ENCODE peak calls at places on chromosome 9, in four cellular contexts. A, L, Q and B are unnamed samples.

GRCh38 chr9:108001219-108001618 is 511.6 kb upstream of the KLF4 start:
- DNase-seq in Q (no peak), A (no peak), L (no peak), B (no peak)

GRCh38 chr9:137748741-137749140 is 128.8 kb upstream of the CACNA1B start:
- DNase-seq in A (no peak), Q (no peak), L (no peak), B (no peak)

GRCh38 chr9:70677336-70677735 is 262.9 kb upstream of the KLF9 start:
- DNase-seq in Q (no peak), A (no peak), L (no peak), B (no peak)

GRCh38 chr9:97840521-97840920 is 12.5 kb upstream of the FOXE1 start:
- DNase-seq in L (no peak), Q (no peak), A (no peak), B (no peak)

GRCh38 chr9:130938652-130939404 is at the start of gene FIBCD1:
- DNase-seq in Q (peak), A (no peak), L (peak), B (peak)

GRCh38 chr9:96327694-96328352 is 25.8 kb upstream of the HSD17B3 start:
- DNase-seq in A (peak), Q (peak), L (peak), B (peak)

GRCh38 chr9:132410642-132411041 is 631 bp downstream of the CFAP77 start:
- DNase-seq in A (no peak), L (no peak), Q (no peak), B (no peak)

GRCh38 chr9:87065981-87066380 is 118.7 kb upstream of the GAS1 start:
- DNase-seq in L (no peak), A (no peak), Q (no peak), B (no peak)

GRCh38 chr9:114483499-114483898 is 21.8 kb downstream of the WHRN start:
- DNase-seq in L (no peak), A (no peak), Q (no peak), B (no peak)

GRCh38 chr9:38067892-38068615 is 973 bp downstream of the SHB start:
- DNase-seq in L (no peak), A (no peak), Q (no peak), B (no peak)

GRCh38 chr9:12719431-12719830 is 26.2 kb downstream of the TYRP1 start:
- DNase-seq in L (no peak), A (no peak), Q (no peak), B (no peak)

GRCh38 chr9:130962418-130963316 is 23.6 kb upstream of the FIBCD1 start:
- DNase-seq in Q (peak), L (no peak), A (no peak), B (no peak)

GRCh38 chr9:113675475-113675941 is 200.6 kb upstream of the ZNF618 start:
- DNase-seq in L (no peak), A (no peak), Q (peak), B (no peak)

GRCh38 chr9:93126151-93126781 is 7.8 kb downstream of the NINJ1 start:
- DNase-seq in L (no peak), Q (no peak), A (no peak), B (no peak)

GRCh38 chr9:86948153-86948929 is 1.0 kb upstream of the GAS1 start:
- DNase-seq in Q (peak), L (peak), A (peak), B (peak)

GRCh38 chr9:128724744-128725211 is 851 bp upstream of the ZDHHC12 start:
- DNase-seq in Q (peak), A (no peak), L (no peak), B (peak)

GRCh38 chr9:131585375-131585774 is 40.1 kb downstream of the PRRT1B start:
- DNase-seq in L (peak), A (no peak), Q (no peak), B (peak)

GRCh38 chr9:137157618-137158502 is 12.0 kb downstream of the LRRC26 start:
- DNase-seq in Q (no peak), A (no peak), L (no peak), B (peak)

GRCh38 chr9:87601175-87601574 is 103.5 kb downstream of the DAPK1 start:
- DNase-seq in Q (no peak), A (no peak), L (no peak), B (no peak)

GRCh38 chr9:68705636-68706578 is 867 bp downstream of the PIP5K1B start:
- DNase-seq in A (no peak), Q (no peak), L (no peak), B (peak)

GRCh38 chr9:129554649-129555048 is 66.3 kb downstream of the C9orf50 start:
- DNase-seq in L (no peak), Q (no peak), A (no peak), B (no peak)

GRCh38 chr9:88748566-88749238 is 213.7 kb downstream of the NXNL2 start:
- DNase-seq in Q (no peak), A (no peak), L (no peak), B (no peak)

GRCh38 chr9:98040212-98040611 is 16.3 kb upstream of the NANS start:
- DNase-seq in A (no peak), Q (no peak), L (no peak), B (no peak)

GRCh38 chr9:108996653-108997052 is 16.6 kb downstream of the CTNNAL1 start:
- DNase-seq in A (no peak), Q (no peak), L (no peak), B (no peak)

GRCh38 chr9:127366594-127366993 is 30.4 kb upstream of the SLC2A8 start:
- DNase-seq in A (no peak), L (no peak), Q (no peak), B (no peak)

GRCh38 chr9:130870491-130871381 is 25.9 kb downstream of the QRFP start:
- DNase-seq in A (no peak), L (no peak), Q (no peak), B (no peak)

GRCh38 chr9:125119643-125120286 is 23.6 kb downstream of the SCAI start:
- DNase-seq in L (no peak), A (no peak), Q (no peak), B (no peak)

GRCh38 chr9:137435980-137436760 is 5.0 kb downstream of the ENTPD8 start:
- DNase-seq in Q (peak), A (no peak), L (no peak), B (no peak)

GRCh38 chr9:137044502-137045177 is 1.3 kb downstream of the NPDC1 start:
- DNase-seq in A (no peak), Q (no peak), L (no peak), B (no peak)

GRCh38 chr9:113523421-113524141 is 60.1 kb downstream of the RGS3 start:
- DNase-seq in A (peak), L (no peak), Q (no peak), B (peak)

GRCh38 chr9:129331772-129332512 is 153.9 kb upstream of the IER5L start:
- DNase-seq in A (no peak), L (no peak), Q (no peak), B (no peak)

GRCh38 chr9:116275418-116276295 is 122.1 kb downstream of the PAPPA start:
- DNase-seq in A (no peak), Q (peak), L (no peak), B (no peak)

GRCh38 chr9:91837982-91838731 is 111.9 kb downstream of the ROR2 start:
- DNase-seq in L (no peak), A (no peak), Q (no peak), B (no peak)

GRCh38 chr9:96498796-96499195 is 48.8 kb downstream of the HABP4 start:
- DNase-seq in Q (no peak), L (no peak), A (no peak), B (no peak)

GRCh38 chr9:101440714-101441230 is 5.2 kb upstream of the ALDOB start:
- DNase-seq in L (no peak), A (no peak), Q (no peak), B (no peak)

GRCh38 chr9:135584371-135584770 is 22.8 kb downstream of the PAEP start:
- DNase-seq in Q (no peak), L (no peak), A (no peak), B (no peak)